ENCODE peak calls at places on chromosomes 11 and 22, in seven cellular contexts. P is lower lobe of right lung; C is foreskin melanocyte; Q is activated naive CD4-positive, alpha-beta T cell treated with anti-CD3 and anti-CD28 coated beads, Interleukin-2, amount 50 U/mL, for 72 hours; S is GM03348; U is D341Med; D is colonic mucosa. V is an unnamed sample.

GRCh38 chr11:30984442-30984816 is 385.1 kb downstream of the DCDC1 start:
- DNase-seq in S (no peak), P (no peak), C (no peak), U (no peak), D (no peak), Q (no peak), V (no peak)

GRCh38 chr11:76408171-76408965 is 27.2 kb downstream of the GVQW3 start:
- DNase-seq in Q (no peak), U (no peak), C (peak; percentile 70), D (no peak), S (no peak), P (no peak), V (no peak)

GRCh38 chr11:13053255-13053917 is 44.3 kb downstream of the RASSF10 start:
- DNase-seq in U (no peak), P (no peak), Q (no peak), S (no peak), C (no peak), D (no peak), V (no peak)

GRCh38 chr22:39553429-39553828 is 17.1 kb upstream of the CACNA1I start:
- DNase-seq in C (no peak), S (no peak), Q (no peak), D (no peak), U (no peak), P (no peak), V (no peak)

GRCh38 chr11:118618115-118618990 is 10.9 kb downstream of the PHLDB1 start:
- DNase-seq in C (peak; percentile 89), Q (no peak), P (peak; percentile 69), S (peak; percentile 79), U (no peak), D (peak; percentile 55), V (no peak)

GRCh38 chr11:108838804-108839128 is 173.9 kb downstream of the DDX10 start:
- DNase-seq in D (no peak), U (no peak), P (no peak), S (no peak), C (no peak), Q (no peak), V (no peak)

GRCh38 chr11:46278387-46279173 is 1.1 kb downstream of the CREB3L1 start:
- DNase-seq in U (peak; percentile 64), C (no peak), Q (peak; percentile 62), D (peak; percentile 93), S (peak; percentile 87), P (peak; percentile 69), V (no peak)

GRCh38 chr22:44881246-44881600 is 128.6 kb downstream of the PHF21B start:
- DNase-seq in Q (no peak), P (no peak), D (no peak), C (no peak), U (no peak), S (no peak), V (no peak)

GRCh38 chr11:47915407-47916137 is 64.8 kb upstream of the PTPRJ start:
- DNase-seq in U (no peak), Q (no peak), P (no peak), S (no peak), C (no peak), D (peak; percentile 28), V (no peak)

GRCh38 chr11:129259950-129260349 is 67.8 kb upstream of the ARHGAP32 start:
- DNase-seq in D (no peak), Q (no peak), P (no peak), U (no peak), C (peak; percentile 96), S (no peak), V (no peak)

GRCh38 chr22:45441158-45441557 is 27.7 kb downstream of the RIBC2 start:
- DNase-seq in Q (peak; percentile 10), U (peak; percentile 80), D (peak; percentile 51), P (no peak), C (no peak), S (peak; percentile 77), V (no peak)

GRCh38 chr11:116194156-116194904 is 578.5 kb downstream of the BUD13 start:
- DNase-seq in D (no peak), S (no peak), Q (no peak), P (no peak), U (no peak), C (no peak), V (no peak)

GRCh38 chr11:47179655-47179991 is 2.9 kb upstream of the ARFGAP2 start:
- DNase-seq in C (no peak), S (peak; percentile 72), D (no peak), U (peak; percentile 69), P (no peak), Q (peak; percentile 45), V (no peak)

GRCh38 chr11:18700872-18701271 is 2.3 kb downstream of the TMEM86A start:
- DNase-seq in C (no peak), D (no peak), U (no peak), S (no peak), Q (no peak), P (no peak), V (no peak)

GRCh38 chr11:5929984-5930383 is 12.1 kb upstream of the OR56A3 start:
- DNase-seq in P (no peak), S (no peak), C (no peak), D (no peak), U (no peak), Q (no peak), V (no peak)